ENCODE peak calls at places on chromosomes 16 and 17, in five cellular contexts. T is AG10803; U is suprapubic skin; M is stimulated activated CD4-positive, alpha-beta T cell treated with anti-CD3 and anti-CD28 coated beads, Interleukin-12 subunit alpha, Interleukin-12 subunit beta, amount 100 ng/mL, for 4 hours; P is uterus. Q is an unnamed sample.

GRCh38 chr17:9531080-9531479 is 44.5 kb downstream of the STX8 start:
- DNase-seq in U (no peak), T (no peak), M (no peak), P (no peak), Q (no peak)

GRCh38 chr16:86364653-86365380 is 145.5 kb upstream of the FOXF1 start:
- DNase-seq in T (no peak), M (no peak), U (no peak), P (no peak), Q (no peak)

GRCh38 chr16:85271198-85271597 is 158.9 kb upstream of the CIBAR2 start:
- DNase-seq in U (no peak), M (no peak), P (no peak), T (no peak), Q (no peak)

GRCh38 chr16:50213939-50214519 is 52.3 kb upstream of the ADCY7 start:
- DNase-seq in P (no peak), T (peak), U (no peak), M (no peak), Q (peak)

GRCh38 chr17:82407255-82407654 is 10.9 kb upstream of the HEXD start:
- DNase-seq in P (no peak), T (no peak), M (no peak), U (no peak), Q (no peak)

GRCh38 chr16:4524571-4524970 is 14.0 kb downstream of the CDIP1 start:
- DNase-seq in T (no peak), M (no peak), U (no peak), P (no peak), Q (no peak)

GRCh38 chr16:27722892-27723450 is 173.0 kb downstream of the KATNIP start:
- DNase-seq in U (no peak), T (no peak), P (no peak), M (no peak), Q (no peak)

GRCh38 chr17:47884905-47885735 is 10.9 kb upstream of the SP2 start:
- DNase-seq in M (no peak), T (no peak), U (no peak), P (no peak), Q (no peak)

GRCh38 chr17:75182319-75182568 is 515 bp downstream of the SUMO2 start:
- DNase-seq in P (peak), T (no peak), U (peak), M (no peak), Q (no peak)

GRCh38 chr16:4052801-4053662 is 63.2 kb downstream of the ADCY9 start:
- DNase-seq in M (no peak), U (peak), T (peak), P (no peak), Q (peak)

GRCh38 chr17:13597723-13598347 is 3.9 kb downstream of the HS3ST3A1 start:
- DNase-seq in T (peak), U (no peak), P (no peak), M (no peak), Q (peak)

GRCh38 chr16:5551909-5552308 is 454.3 kb upstream of the EEF2KMT start:
- DNase-seq in T (no peak), P (no peak), U (no peak), M (no peak), Q (no peak)

GRCh38 chr17:47907932-47908562 is 12.0 kb downstream of the SP2 start:
- DNase-seq in T (no peak), P (no peak), U (no peak), M (no peak), Q (peak)

GRCh38 chr16:51880776-51881175 is 666.2 kb downstream of the TOX3 start:
- DNase-seq in M (no peak), T (peak), P (no peak), U (no peak), Q (peak)